ENCODE peak calls at places on chromosome 11, in six cellular contexts. B, P, Y, E, J and W are unnamed samples.

GRCh38 chr11:84747871-84748270 is 879.3 kb downstream of the DLG2 start:
- DNase-seq in B (no peak), P (no peak), Y (no peak), E (no peak), J (no peak), W (no peak)

GRCh38 chr11:115360186-115360824 is 143.9 kb downstream of the CADM1 start:
- DNase-seq in B (no peak), P (no peak), Y (no peak), E (no peak), J (no peak), W (no peak)

GRCh38 chr11:124415356-124415923 is 9.2 kb downstream of the OR8B4 start:
- DNase-seq in B (peak), P (no peak), Y (no peak), E (peak), J (peak), W (no peak)

GRCh38 chr11:69896250-69896649 is 77.0 kb upstream of the FGF3 start:
- DNase-seq in B (no peak), P (no peak), Y (no peak), E (no peak), J (no peak), W (no peak)

GRCh38 chr11:1088927-1089737 is 14.5 kb downstream of the MUC2 start:
- DNase-seq in B (no peak), P (no peak), Y (peak), E (no peak), J (no peak), W (peak)

GRCh38 chr11:116500833-116501622 is 271.8 kb downstream of the BUD13 start:
- DNase-seq in B (no peak), P (peak), Y (no peak), E (no peak), J (no peak), W (no peak)

GRCh38 chr11:114251797-114252327 is 44.3 kb upstream of the NNMT start:
- DNase-seq in B (no peak), P (peak), Y (peak), E (no peak), J (no peak), W (peak)

GRCh38 chr11:128931066-128931465 is 11.6 kb downstream of the TP53AIP1 start:
- DNase-seq in B (no peak), P (no peak), Y (no peak), E (no peak), J (no peak), W (no peak)

GRCh38 chr11:100528872-100529416 is 158.1 kb upstream of the ARHGAP42 start:
- DNase-seq in B (no peak), P (no peak), Y (no peak), E (no peak), J (no peak), W (no peak)

GRCh38 chr11:65894034-65894591 is 3.6 kb downstream of the CCDC85B start:
- DNase-seq in B (no peak), P (no peak), Y (no peak), E (no peak), J (no peak), W (peak)

GRCh38 chr11:2248242-2248641 is 22.1 kb downstream of the ASCL2 start:
- DNase-seq in B (no peak), P (no peak), Y (no peak), E (no peak), J (no peak), W (no peak)

GRCh38 chr11:68297812-68298658 is 14.4 kb upstream of the LRP5 start:
- DNase-seq in B (peak), P (peak), Y (peak), E (peak), J (no peak), W (peak)

GRCh38 chr11:88508808-88509581 is 171.5 kb upstream of the CTSC start:
- DNase-seq in B (peak), P (peak), Y (peak), E (no peak), J (no peak), W (peak)

GRCh38 chr11:124612045-124612444 is 817 bp downstream of the PANX3 start:
- DNase-seq in B (no peak), P (no peak), Y (no peak), E (no peak), J (no peak), W (no peak)

GRCh38 chr11:116777056-116777455 is 4.3 kb upstream of the BUD13 start:
- DNase-seq in B (no peak), P (no peak), Y (no peak), E (no peak), J (no peak), W (no peak)

GRCh38 chr11:125358254-125358840 is 137.7 kb downstream of the FEZ1 start:
- DNase-seq in B (no peak), P (no peak), Y (no peak), E (no peak), J (no peak), W (no peak)

GRCh38 chr11:44773351-44773965 is 46.7 kb downstream of the TSPAN18 start:
- DNase-seq in B (no peak), P (no peak), Y (no peak), E (no peak), J (no peak), W (no peak)

GRCh38 chr11:34534826-34535225 is 21.2 kb upstream of the ELF5 start:
- DNase-seq in B (no peak), P (no peak), Y (no peak), E (no peak), J (no peak), W (no peak)

GRCh38 chr11:3041699-3042098 is 15.5 kb downstream of the CARS1 start:
- DNase-seq in B (no peak), P (no peak), Y (peak), E (no peak), J (no peak), W (peak)

GRCh38 chr11:6353367-6353987 is 33.2 kb upstream of the CAVIN3 start:
- DNase-seq in B (peak), P (peak), Y (peak), E (peak), J (no peak), W (peak)

GRCh38 chr11:36492724-36493304 is 17.3 kb downstream of the TRAF6 start:
- DNase-seq in B (peak), P (no peak), Y (no peak), E (no peak), J (no peak), W (no peak)

GRCh38 chr11:67268036-67268683 is 1.9 kb downstream of the GRK2 start:
- DNase-seq in B (no peak), P (no peak), Y (peak), E (no peak), J (no peak), W (peak)

GRCh38 chr11:133230446-133230845 is 301.9 kb downstream of the OPCML start:
- DNase-seq in B (no peak), P (no peak), Y (no peak), E (no peak), J (no peak), W (no peak)

GRCh38 chr11:107751082-107751481 is 39.2 kb upstream of the SLN start:
- DNase-seq in B (no peak), P (no peak), Y (no peak), E (no peak), J (no peak), W (no peak)

GRCh38 chr11:29272019-29272654 is 744.7 kb downstream of the KCNA4 start:
- DNase-seq in B (peak), P (no peak), Y (peak), E (no peak), J (no peak), W (no peak)

GRCh38 chr11:61160487-61161189 is 588 bp downstream of the VPS37C start:
- DNase-seq in B (peak), P (no peak), Y (no peak), E (no peak), J (no peak), W (no peak)

GRCh38 chr11:88384004-88384677 is 46.6 kb upstream of the CTSC start:
- DNase-seq in B (peak), P (no peak), Y (no peak), E (no peak), J (no peak), W (no peak)

GRCh38 chr11:115745545-115746265 is 241.5 kb upstream of the CADM1 start:
- DNase-seq in B (no peak), P (no peak), Y (peak), E (no peak), J (no peak), W (peak)

GRCh38 chr11:62553839-62554361 is 7.3 kb upstream of the AHNAK start:
- DNase-seq in B (peak), P (no peak), Y (peak), E (no peak), J (no peak), W (no peak)

GRCh38 chr11:73530109-73530508 is 67.8 kb downstream of the FAM168A start:
- DNase-seq in B (no peak), P (peak), Y (no peak), E (no peak), J (no peak), W (no peak)

GRCh38 chr11:83599066-83599465 is 312.9 kb upstream of the CCDC90B start:
- DNase-seq in B (no peak), P (no peak), Y (no peak), E (no peak), J (no peak), W (no peak)

GRCh38 chr11:77127969-77128691 is at the start of gene MYO7A:
- DNase-seq in B (peak), P (peak), Y (peak), E (peak), J (no peak), W (peak)

GRCh38 chr11:71137376-71137775 is 115.0 kb downstream of the SHANK2 start:
- DNase-seq in B (no peak), P (no peak), Y (no peak), E (no peak), J (no peak), W (no peak)

GRCh38 chr11:56698795-56699194 is at the start of gene OR9G1:
- DNase-seq in B (no peak), P (no peak), Y (no peak), E (no peak), J (no peak), W (no peak)

GRCh38 chr11:119873761-119874421 is 144.9 kb upstream of the NECTIN1 start:
- DNase-seq in B (no peak), P (no peak), Y (no peak), E (no peak), J (no peak), W (no peak)

GRCh38 chr11:32858731-32859130 is 29.0 kb downstream of the PRRG4 start:
- DNase-seq in B (no peak), P (no peak), Y (no peak), E (no peak), J (no peak), W (no peak)

GRCh38 chr11:130315354-130315970 is 745 bp upstream of the ZBTB44 start:
- DNase-seq in B (no peak), P (peak), Y (peak), E (no peak), J (no peak), W (peak)